ENCODE peak calls at places on chromosomes 5 and 9, in five cellular contexts. C is H54; P is Calu3; B is stimulated activated CD8-positive, alpha-beta memory T cell treated with anti-CD3 and anti-CD28 coated beads, Interleukin-4, amount 100 ng/mL, for 4 hours; N is heart left ventricle. Y is an unnamed sample.

GRCh38 chr5:59745422-59745863 is 148.1 kb downstream of the PDE4D start:
- DNase-seq in N (peak), B (no peak), P (peak), C (no peak), Y (peak)

GRCh38 chr5:42767491-42768105 is 11.0 kb downstream of the CCDC152 start:
- DNase-seq in P (no peak), B (no peak), N (no peak), C (no peak), Y (no peak)

GRCh38 chr5:160245506-160246100 is 16.3 kb downstream of the FABP6 start:
- DNase-seq in P (no peak), N (no peak), C (no peak), B (no peak), Y (no peak)

GRCh38 chr9:79883073-79883645 is 311.4 kb downstream of the TLE4 start:
- DNase-seq in B (peak), C (no peak), P (no peak), N (no peak), Y (no peak)

GRCh38 chr9:69339620-69340019 is 14.6 kb downstream of the ENTREP1 start:
- DNase-seq in B (no peak), N (peak), C (no peak), P (no peak), Y (peak)

GRCh38 chr5:4018007-4018406 is 422.4 kb downstream of the IRX1 start:
- DNase-seq in C (no peak), N (no peak), P (no peak), B (no peak), Y (no peak)

GRCh38 chr9:38207247-38207778 is 138.3 kb upstream of the SHB start:
- DNase-seq in N (no peak), B (no peak), P (no peak), C (no peak), Y (peak)

GRCh38 chr5:173472784-173473278 is 143.6 kb downstream of the BOD1 start:
- DNase-seq in C (no peak), B (no peak), N (peak), P (no peak), Y (peak)

GRCh38 chr5:82109013-82109412 is 137.2 kb downstream of the ATG10 start:
- DNase-seq in P (no peak), N (no peak), C (no peak), B (no peak), Y (no peak)

GRCh38 chr9:91428927-91429351 is 5.3 kb upstream of the NFIL3 start:
- DNase-seq in P (no peak), N (no peak), B (no peak), C (no peak), Y (no peak)

GRCh38 chr5:169067641-169068316 is 233.2 kb downstream of the SLIT3 start:
- DNase-seq in N (no peak), P (no peak), C (no peak), B (no peak), Y (no peak)

GRCh38 chr5:31471040-31471439 is 60.9 kb downstream of the DROSHA start:
- DNase-seq in P (no peak), N (no peak), B (no peak), C (no peak), Y (no peak)

GRCh38 chr5:35924122-35924949 is 14.1 kb downstream of the CAPSL start:
- DNase-seq in P (no peak), N (no peak), C (peak), B (no peak), Y (peak)

GRCh38 chr9:32376295-32376694 is 8.1 kb upstream of the ACO1 start:
- DNase-seq in N (no peak), C (no peak), P (no peak), B (no peak), Y (no peak)

GRCh38 chr5:3615217-3615616 is 19.6 kb downstream of the IRX1 start:
- DNase-seq in B (no peak), N (no peak), P (no peak), C (no peak), Y (no peak)

GRCh38 chr5:62354028-62354874 is 48.2 kb downstream of the KIF2A start:
- DNase-seq in N (no peak), B (no peak), C (no peak), P (peak), Y (no peak)